ENCODE peak calls at places on chromosomes 16 and 17, in six cellular contexts. One of them, this sample, is unnamed.
A peak's percentile ranks its signal among the peaks of the same experiment; 100 is the strongest.

GRCh38 chr17:59762022-59762825 is 54.8 kb downstream of the VMP1 start:
- DNase-seq in OCI-LY7: no peak
- DNase-seq in upper lobe of right lung: no peak
- DNase-seq in transverse colon: no peak
- DNase-seq in IMR-90: peak; percentile 89
- DNase-seq in AG10803: peak; percentile 71
- DNase-seq in this sample: no peak

GRCh38 chr16:78249056-78249455 is 149.6 kb downstream of the WWOX start:
- DNase-seq in OCI-LY7: no peak
- DNase-seq in upper lobe of right lung: peak; percentile 77
- DNase-seq in transverse colon: peak; percentile 56
- DNase-seq in IMR-90: no peak
- DNase-seq in AG10803: no peak
- DNase-seq in this sample: peak; percentile 22

GRCh38 chr17:42553161-42553818 is 567 bp downstream of the HSD17B1 start:
- DNase-seq in OCI-LY7: no peak
- DNase-seq in upper lobe of right lung: peak; percentile 67
- DNase-seq in transverse colon: no peak
- DNase-seq in IMR-90: no peak
- DNase-seq in AG10803: peak; percentile 16
- DNase-seq in this sample: no peak

GRCh38 chr17:7837375-7838290 is 3.6 kb downstream of the KDM6B start:
- DNase-seq in OCI-LY7: peak; percentile 73
- DNase-seq in upper lobe of right lung: no peak
- DNase-seq in transverse colon: no peak
- DNase-seq in IMR-90: no peak
- DNase-seq in AG10803: no peak
- DNase-seq in this sample: no peak

GRCh38 chr17:74610108-74610507 is 13.4 kb downstream of the CD300E start:
- DNase-seq in OCI-LY7: peak; percentile 24
- DNase-seq in upper lobe of right lung: no peak
- DNase-seq in transverse colon: no peak
- DNase-seq in IMR-90: no peak
- DNase-seq in AG10803: no peak
- DNase-seq in this sample: no peak

GRCh38 chr17:50353600-50354195 is 7.8 kb downstream of the XYLT2 start:
- DNase-seq in OCI-LY7: no peak
- DNase-seq in upper lobe of right lung: peak; percentile 62
- DNase-seq in transverse colon: no peak
- DNase-seq in IMR-90: no peak
- DNase-seq in AG10803: no peak
- DNase-seq in this sample: no peak

GRCh38 chr16:25966172-25967097 is 274.7 kb downstream of the HS3ST4 start:
- DNase-seq in OCI-LY7: no peak
- DNase-seq in upper lobe of right lung: no peak
- DNase-seq in transverse colon: no peak
- DNase-seq in IMR-90: no peak
- DNase-seq in AG10803: no peak
- DNase-seq in this sample: no peak

GRCh38 chr16:29256501-29256981 is 150.0 kb downstream of the NPIPB11 start:
- DNase-seq in OCI-LY7: no peak
- DNase-seq in upper lobe of right lung: no peak
- DNase-seq in transverse colon: no peak
- DNase-seq in IMR-90: no peak
- DNase-seq in AG10803: no peak
- DNase-seq in this sample: no peak

GRCh38 chr16:3717235-3718018 is at the start of gene TRAP1:
- DNase-seq in OCI-LY7: peak; percentile 91
- DNase-seq in upper lobe of right lung: peak; percentile 95
- DNase-seq in transverse colon: peak; percentile 91
- DNase-seq in IMR-90: peak; percentile 75
- DNase-seq in AG10803: peak; percentile 77
- DNase-seq in this sample: no peak

GRCh38 chr17:68497885-68498319 is 14.3 kb upstream of the PRKAR1A start:
- DNase-seq in OCI-LY7: peak; percentile 99
- DNase-seq in upper lobe of right lung: no peak
- DNase-seq in transverse colon: peak; percentile 68
- DNase-seq in IMR-90: no peak
- DNase-seq in AG10803: no peak
- DNase-seq in this sample: no peak

GRCh38 chr16:17222756-17223411 is 247.9 kb downstream of the XYLT1 start:
- DNase-seq in OCI-LY7: no peak
- DNase-seq in upper lobe of right lung: no peak
- DNase-seq in transverse colon: peak; percentile 17
- DNase-seq in IMR-90: no peak
- DNase-seq in AG10803: no peak
- DNase-seq in this sample: no peak

GRCh38 chr16:68732741-68733399 is 4.2 kb upstream of the CDH1 start:
- DNase-seq in OCI-LY7: no peak
- DNase-seq in upper lobe of right lung: no peak
- DNase-seq in transverse colon: no peak
- DNase-seq in IMR-90: no peak
- DNase-seq in AG10803: no peak
- DNase-seq in this sample: no peak

GRCh38 chr16:19432429-19432828 is 14.7 kb downstream of the TMC5 start:
- DNase-seq in OCI-LY7: no peak
- DNase-seq in upper lobe of right lung: no peak
- DNase-seq in transverse colon: peak; percentile 39
- DNase-seq in IMR-90: no peak
- DNase-seq in AG10803: no peak
- DNase-seq in this sample: peak; percentile 7

GRCh38 chr16:57536306-57537193 is at the start of gene CCDC102A:
- DNase-seq in OCI-LY7: peak; percentile 72
- DNase-seq in upper lobe of right lung: no peak
- DNase-seq in transverse colon: no peak
- DNase-seq in IMR-90: no peak
- DNase-seq in AG10803: peak; percentile 30
- DNase-seq in this sample: no peak

GRCh38 chr17:68385490-68386215 is 71.6 kb downstream of the WIPI1 start:
- DNase-seq in OCI-LY7: no peak
- DNase-seq in upper lobe of right lung: no peak
- DNase-seq in transverse colon: no peak
- DNase-seq in IMR-90: no peak
- DNase-seq in AG10803: no peak
- DNase-seq in this sample: no peak

GRCh38 chr17:59074494-59074893 is 32.2 kb downstream of the TRIM37 start:
- DNase-seq in OCI-LY7: no peak
- DNase-seq in upper lobe of right lung: no peak
- DNase-seq in transverse colon: no peak
- DNase-seq in IMR-90: peak; percentile 81
- DNase-seq in AG10803: peak; percentile 69
- DNase-seq in this sample: no peak

GRCh38 chr17:6546069-6546718 is 10.2 kb downstream of the PITPNM3 start:
- DNase-seq in OCI-LY7: no peak
- DNase-seq in upper lobe of right lung: no peak
- DNase-seq in transverse colon: no peak
- DNase-seq in IMR-90: peak; percentile 67
- DNase-seq in AG10803: peak; percentile 69
- DNase-seq in this sample: no peak

GRCh38 chr16:71528863-71529262 is 2.6 kb downstream of the CHST4 start:
- DNase-seq in OCI-LY7: no peak
- DNase-seq in upper lobe of right lung: no peak
- DNase-seq in transverse colon: no peak
- DNase-seq in IMR-90: no peak
- DNase-seq in AG10803: no peak
- DNase-seq in this sample: no peak

GRCh38 chr16:87209808-87210512 is 107.2 kb downstream of the C16orf95 start:
- DNase-seq in OCI-LY7: no peak
- DNase-seq in upper lobe of right lung: no peak
- DNase-seq in transverse colon: no peak
- DNase-seq in IMR-90: no peak
- DNase-seq in AG10803: no peak
- DNase-seq in this sample: no peak

GRCh38 chr16:75102595-75102994 is 14.0 kb downstream of the LDHD start:
- DNase-seq in OCI-LY7: no peak
- DNase-seq in upper lobe of right lung: no peak
- DNase-seq in transverse colon: no peak
- DNase-seq in IMR-90: no peak
- DNase-seq in AG10803: no peak
- DNase-seq in this sample: no peak

GRCh38 chr17:76672270-76672851 is 28.8 kb upstream of the ST6GALNAC1 start:
- DNase-seq in OCI-LY7: peak; percentile 33
- DNase-seq in upper lobe of right lung: no peak
- DNase-seq in transverse colon: peak; percentile 39
- DNase-seq in IMR-90: no peak
- DNase-seq in AG10803: no peak
- DNase-seq in this sample: no peak

GRCh38 chr17:17403899-17404576 is 72.8 kb upstream of the MED9 start:
- DNase-seq in OCI-LY7: peak; percentile 89
- DNase-seq in upper lobe of right lung: peak; percentile 51
- DNase-seq in transverse colon: peak; percentile 45
- DNase-seq in IMR-90: no peak
- DNase-seq in AG10803: no peak
- DNase-seq in this sample: no peak

GRCh38 chr16:24610421-24610765 is 71.0 kb downstream of the RBBP6 start:
- DNase-seq in OCI-LY7: no peak
- DNase-seq in upper lobe of right lung: peak; percentile 65
- DNase-seq in transverse colon: peak; percentile 12
- DNase-seq in IMR-90: peak; percentile 1
- DNase-seq in AG10803: peak; percentile 21
- DNase-seq in this sample: no peak

GRCh38 chr16:82219298-82219697 is 49.3 kb upstream of the MPHOSPH6 start:
- DNase-seq in OCI-LY7: no peak
- DNase-seq in upper lobe of right lung: no peak
- DNase-seq in transverse colon: no peak
- DNase-seq in IMR-90: no peak
- DNase-seq in AG10803: no peak
- DNase-seq in this sample: no peak
- TF ChIP-seq CTCF in OCI-LY7: no peak
- TF ChIP-seq CTCF in upper lobe of right lung: no peak
- TF ChIP-seq CTCF in transverse colon: no peak
- TF ChIP-seq CTCF in IMR-90: no peak
- TF ChIP-seq CTCF in AG10803: no peak
- TF ChIP-seq CTCF in this sample: no peak

GRCh38 chr17:37490638-37491614 is 1.2 kb downstream of the DUSP14 start:
- DNase-seq in OCI-LY7: peak; percentile 33
- DNase-seq in upper lobe of right lung: no peak
- DNase-seq in transverse colon: peak; percentile 28
- DNase-seq in IMR-90: peak; percentile 93
- DNase-seq in AG10803: peak; percentile 90
- DNase-seq in this sample: no peak
- TF ChIP-seq CTCF in OCI-LY7: no peak
- TF ChIP-seq CTCF in upper lobe of right lung: no peak
- TF ChIP-seq CTCF in transverse colon: no peak
- TF ChIP-seq CTCF in IMR-90: peak; percentile 0
- TF ChIP-seq CTCF in AG10803: no peak
- TF ChIP-seq CTCF in this sample: no peak

GRCh38 chr16:58563775-58564174 is 48.5 kb downstream of the SETD6 start:
- DNase-seq in OCI-LY7: no peak
- DNase-seq in upper lobe of right lung: no peak
- DNase-seq in transverse colon: no peak
- DNase-seq in IMR-90: no peak
- DNase-seq in AG10803: no peak
- DNase-seq in this sample: no peak
- TF ChIP-seq CTCF in OCI-LY7: peak; percentile 24
- TF ChIP-seq CTCF in upper lobe of right lung: no peak
- TF ChIP-seq CTCF in transverse colon: no peak
- TF ChIP-seq CTCF in IMR-90: no peak
- TF ChIP-seq CTCF in AG10803: no peak
- TF ChIP-seq CTCF in this sample: no peak

GRCh38 chr16:58678716-58679115 is 5.9 kb downstream of the SLC38A7 start:
- DNase-seq in OCI-LY7: peak; percentile 33
- DNase-seq in upper lobe of right lung: no peak
- DNase-seq in transverse colon: no peak
- DNase-seq in IMR-90: no peak
- DNase-seq in AG10803: peak; percentile 50
- DNase-seq in this sample: no peak
- TF ChIP-seq CTCF in OCI-LY7: peak; percentile 36
- TF ChIP-seq CTCF in upper lobe of right lung: no peak
- TF ChIP-seq CTCF in transverse colon: no peak
- TF ChIP-seq CTCF in IMR-90: no peak
- TF ChIP-seq CTCF in AG10803: no peak
- TF ChIP-seq CTCF in this sample: peak; percentile 77

This sample was measured in epithelial cell of proximal tubule.